ENCODE peak calls at places on chromosomes 7 and 10, in five cellular contexts. L, J, U, C and A are unnamed samples. For H3K4me1, the result is how much of the 10 kb centered on the place peaks cover.

GRCh38 chr10:99344715-99345114 is 15.6 kb downstream of the CNNM1 start:
- DNase-seq in C (no peak), L (no peak), U (no peak), J (no peak), A (no peak)

GRCh38 chr10:99341860-99342517 is 12.8 kb downstream of the CNNM1 start:
- DNase-seq in C (no peak), L (no peak), J (no peak), U (no peak), A (no peak)

GRCh38 chr10:16105082-16105481 is 244.8 kb upstream of the MINDY3 start:
- DNase-seq in U (no peak), C (no peak), J (no peak), L (no peak), A (no peak)

GRCh38 chr10:30915141-30915540 is 116.5 kb downstream of the ZNF438 start:
- DNase-seq in L (no peak), J (no peak), C (no peak), U (no peak), A (no peak)

GRCh38 chr10:44043646-44044368 is 341.1 kb downstream of the CXCL12 start:
- DNase-seq in U (no peak), J (no peak), L (no peak), C (no peak), A (no peak)

GRCh38 chr7:140902305-140902953 is 22.3 kb downstream of the BRAF start:
- DNase-seq in U (no peak), J (no peak), C (no peak), L (no peak), A (no peak)

GRCh38 chr7:158016171-158017087 is 571.2 kb downstream of the PTPRN2 start:
- DNase-seq in U (peak), J (no peak), L (no peak), C (peak), A (no peak)

GRCh38 chr7:125644113-125644512 is 714.5 kb upstream of the POT1 start:
- DNase-seq in L (no peak), C (no peak), J (no peak), U (no peak), A (no peak)

GRCh38 chr7:1169409-1170368 is 9.7 kb upstream of the ZFAND2A start:
- DNase-seq in J (no peak), U (peak), C (peak), L (peak), A (peak)

GRCh38 chr7:19268737-19269136 is 123.5 kb upstream of the FERD3L start:
- DNase-seq in U (no peak), C (no peak), L (no peak), J (no peak), A (no peak)

GRCh38 chr7:2720024-2720423 is 32.0 kb downstream of the AMZ1 start:
- DNase-seq in C (no peak), L (no peak), J (no peak), U (no peak), A (no peak)

GRCh38 chr10:408223-408622 is 273.0 kb downstream of the ZMYND11 start:
- DNase-seq in U (peak), L (no peak), J (no peak), C (no peak), A (no peak)

GRCh38 chr7:45598697-45599520 is 24.7 kb downstream of the ADCY1 start:
- DNase-seq in C (no peak), L (no peak), J (no peak), U (no peak), A (no peak)

GRCh38 chr10:72075184-72076115 is 12.9 kb downstream of the SPOCK2 start:
- DNase-seq in L (no peak), U (no peak), C (no peak), J (no peak), A (no peak)
- H3K27ac ChIP-seq in L (no peak), U (no peak), C (no peak), J (peak), A (no peak)

GRCh38 chr10:102434251-102434913 is 2.0 kb upstream of the CUEDC2 start:
- DNase-seq in J (no peak), C (no peak), L (no peak), U (peak), A (no peak)

GRCh38 chr10:102431452-102432124 is 786 bp downstream of the CUEDC2 start:
- DNase-seq in C (no peak), L (no peak), J (no peak), U (peak), A (no peak)

GRCh38 chr10:102432162-102432950 is at the start of gene CUEDC2:
- DNase-seq in J (peak), L (peak), C (peak), U (peak), A (peak)

GRCh38 chr10:102435098-102435497 is 2.7 kb upstream of the CUEDC2 start:
- DNase-seq in L (no peak), J (no peak), U (peak), C (no peak), A (no peak)

GRCh38 chr10:102433619-102434046 is 1.3 kb upstream of the CUEDC2 start:
- DNase-seq in C (no peak), U (peak), J (no peak), L (no peak), A (no peak)
- H3K4me1 ChIP-seq in C (under half), U (under half), J (under half), L (under half), A (half or more)

GRCh38 chr7:134552105-134552504 is 3.2 kb downstream of the AKR1B15 start:
- DNase-seq in J (no peak), C (peak), U (peak), L (no peak), A (no peak)

GRCh38 chr7:134554417-134554966 is 5.6 kb downstream of the AKR1B15 start:
- DNase-seq in U (no peak), C (no peak), J (no peak), L (no peak), A (no peak)

GRCh38 chr7:134557391-134557790 is 8.5 kb downstream of the AKR1B15 start:
- DNase-seq in C (no peak), J (no peak), U (no peak), L (no peak), A (no peak)

GRCh38 chr7:134558370-134558769 is 9.5 kb downstream of the AKR1B15 start:
- DNase-seq in J (no peak), U (no peak), L (no peak), C (no peak), A (no peak)

GRCh38 chr7:134553976-134554375 is 5.1 kb downstream of the AKR1B15 start:
- DNase-seq in J (no peak), U (peak), L (no peak), C (peak), A (no peak)
- TF ChIP-seq CTCF in J (peak), U (peak), L (peak), C (no peak), A (peak)

GRCh38 chr10:69384320-69384719 is 32.4 kb downstream of the TACR2 start:
- DNase-seq in U (no peak), L (no peak), J (no peak), C (no peak), A (no peak)
- H3K27ac ChIP-seq in U (no peak), L (no peak), J (no peak), C (no peak), A (no peak)

GRCh38 chr10:79140906-79141305 is 72.1 kb downstream of the ZMIZ1 start:
- DNase-seq in J (no peak), C (no peak), U (no peak), L (no peak), A (no peak)

GRCh38 chr10:79142522-79143309 is 74.0 kb downstream of the ZMIZ1 start:
- DNase-seq in U (no peak), J (no peak), C (no peak), L (no peak), A (no peak)

GRCh38 chr10:79140083-79140793 is 71.5 kb downstream of the ZMIZ1 start:
- DNase-seq in C (no peak), U (no peak), J (no peak), L (no peak), A (no peak)

GRCh38 chr10:79143879-79144278 is 75.1 kb downstream of the ZMIZ1 start:
- DNase-seq in L (no peak), U (no peak), C (no peak), J (no peak), A (no peak)

GRCh38 chr10:79142064-79142491 is 73.3 kb downstream of the ZMIZ1 start:
- DNase-seq in J (no peak), L (no peak), U (no peak), C (peak), A (no peak)
- H3K4me1 ChIP-seq in J (under half), L (half or more), U (under half), C (half or more), A (half or more)

GRCh38 chr7:41045556-41046123 is 657.2 kb downstream of the INHBA start:
- DNase-seq in U (peak), C (no peak), L (no peak), J (peak), A (no peak)
- TF ChIP-seq CTCF in U (peak), C (no peak), L (peak), J (peak), A (peak)

GRCh38 chr10:14880201-14880600 is 1.5 kb downstream of the SUV39H2 start:
- DNase-seq in C (peak), L (no peak), J (no peak), U (peak), A (no peak)

GRCh38 chr10:14876764-14877163 is 1.9 kb upstream of the SUV39H2 start:
- DNase-seq in U (no peak), L (no peak), C (no peak), J (no peak), A (no peak)

GRCh38 chr10:14879055-14879800 is 562 bp downstream of the SUV39H2 start:
- DNase-seq in J (no peak), L (no peak), U (peak), C (no peak), A (peak)

GRCh38 chr10:14879801-14880193 is 1.1 kb downstream of the SUV39H2 start:
- DNase-seq in J (no peak), L (no peak), U (no peak), C (no peak), A (no peak)

DNA sequence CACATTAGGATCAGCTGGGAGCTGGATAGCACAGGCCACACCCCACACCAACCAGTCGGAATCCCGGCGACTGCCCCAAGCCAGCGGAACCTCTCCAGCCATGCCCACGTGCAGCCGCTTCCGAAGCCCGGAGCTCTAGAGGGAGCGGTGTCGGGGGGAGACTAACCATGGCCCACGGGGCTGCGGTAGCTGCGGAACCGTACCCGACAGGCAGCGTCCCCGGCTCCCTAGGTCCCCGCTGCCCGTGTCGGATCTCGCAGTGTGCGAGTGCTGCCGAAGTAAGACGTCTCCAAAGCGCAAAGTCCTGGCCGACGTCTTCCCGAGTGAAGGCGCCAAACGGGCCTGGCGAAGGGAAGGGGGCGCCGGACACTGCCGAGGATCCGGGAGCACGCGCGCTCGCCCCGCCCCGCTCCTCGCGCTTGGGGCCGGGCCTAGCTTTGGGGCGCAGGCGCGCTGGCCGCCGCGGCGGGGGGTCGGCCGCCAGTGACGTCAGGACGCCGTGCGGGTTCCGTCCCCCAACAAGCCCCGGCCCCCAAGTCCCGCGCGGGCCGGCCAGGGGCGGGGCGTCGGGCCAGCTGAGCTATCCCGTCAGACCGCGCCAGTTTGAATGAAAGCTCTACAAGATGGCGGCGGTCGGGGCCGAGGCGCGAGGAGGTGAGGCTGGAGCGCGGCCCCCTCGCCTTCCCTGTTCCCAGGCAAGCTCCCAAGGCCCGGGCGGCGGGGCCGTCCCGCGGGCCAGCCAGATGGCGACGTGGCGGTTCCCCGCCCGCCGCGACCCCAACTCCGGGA is at the start of gene SUV39H2:
- DNase-seq in U (peak), J (peak), L (peak), C (peak), A (peak)
- H3K27ac ChIP-seq in U (peak), J (peak), L (peak), C (peak), A (peak)

DNA sequence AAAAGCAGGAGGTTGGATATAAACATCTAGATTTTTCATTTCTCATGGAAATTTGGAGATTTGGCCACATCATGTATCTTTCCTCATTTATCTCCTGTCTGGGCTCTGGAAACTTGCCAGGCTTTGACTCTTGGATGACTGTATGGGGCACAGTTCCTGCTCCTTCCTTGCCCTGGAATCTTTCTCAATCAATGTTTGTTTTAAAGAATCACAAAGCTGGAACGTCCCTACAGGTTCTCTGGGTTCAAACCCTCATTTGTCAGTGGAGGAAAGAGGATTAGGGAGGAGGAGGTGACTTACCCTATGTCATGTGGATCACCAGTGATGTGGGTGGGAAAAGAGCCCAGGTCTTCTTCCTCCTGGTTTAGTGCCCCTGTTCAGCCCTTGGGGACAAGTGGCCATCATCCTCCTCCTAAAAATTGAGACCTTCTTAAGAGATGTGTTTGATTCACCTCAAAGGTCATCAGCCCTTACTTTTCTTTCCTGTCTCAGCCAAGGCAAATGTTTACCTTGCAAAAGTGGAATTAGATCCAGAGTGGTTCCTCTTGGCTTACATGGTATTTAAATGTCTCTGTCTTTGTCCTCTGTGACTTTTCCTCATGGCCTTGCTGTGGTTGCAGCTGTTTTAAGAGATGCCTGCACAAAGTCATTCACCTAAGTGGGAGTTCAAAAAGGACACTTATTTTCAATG is 38.8 kb upstream of the PDZD8 start:
- DNase-seq in J (peak), U (no peak), C (no peak), L (no peak), A (no peak)
- H3K4me1 ChIP-seq in J (under half), U (under half), C (under half), L (under half), A (under half)

DNA sequence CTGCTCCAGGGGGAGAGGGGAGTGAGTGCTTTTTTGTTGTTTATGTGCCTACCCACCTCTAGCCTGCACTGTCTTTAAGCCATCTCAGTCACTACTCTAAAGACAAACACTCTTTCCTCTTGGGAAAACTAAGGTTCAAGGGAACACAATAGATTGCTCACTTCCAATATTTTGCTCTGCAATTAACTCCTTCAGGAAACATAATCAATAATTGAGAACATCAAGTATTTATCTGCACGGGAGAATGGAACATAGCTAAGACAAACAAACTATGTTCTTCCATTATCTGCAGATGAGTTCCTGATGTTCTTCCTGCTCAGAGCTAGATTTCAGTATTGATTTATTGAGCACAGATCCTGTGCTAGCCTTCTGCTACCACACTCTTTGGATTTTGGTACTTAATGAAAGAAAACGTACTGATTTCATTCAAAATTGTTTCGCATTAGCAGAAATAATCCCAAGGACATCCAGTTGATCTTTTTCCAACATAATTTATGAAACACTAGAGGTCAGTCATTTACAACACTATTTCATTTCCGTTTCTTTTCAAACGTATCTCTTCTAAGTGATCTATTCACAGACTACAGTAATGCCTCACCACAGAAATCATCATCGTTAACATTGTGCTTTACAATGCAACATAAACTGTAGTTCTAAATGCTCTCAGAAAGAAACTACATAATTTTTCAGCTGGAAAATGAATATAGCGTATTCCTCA is 8.3 kb downstream of the NEBL start:
- DNase-seq in J (no peak), U (no peak), C (no peak), L (no peak), A (no peak)
- TF ChIP-seq CTCF in J (no peak), U (peak), C (no peak), L (peak), A (no peak)

GRCh38 chr7:20826243-20826642 is 39.6 kb upstream of the SP8 start:
- DNase-seq in U (no peak), C (no peak), J (no peak), L (no peak), A (no peak)

GRCh38 chr7:20831451-20831850 is 44.8 kb upstream of the SP8 start:
- DNase-seq in C (no peak), L (no peak), U (no peak), J (no peak), A (no peak)

GRCh38 chr7:20831976-20832375 is 45.3 kb upstream of the SP8 start:
- DNase-seq in L (no peak), U (no peak), J (no peak), C (no peak), A (no peak)

GRCh38 chr7:20827172-20827571 is 40.5 kb upstream of the SP8 start:
- DNase-seq in J (no peak), C (no peak), U (no peak), L (no peak), A (no peak)

DNA sequence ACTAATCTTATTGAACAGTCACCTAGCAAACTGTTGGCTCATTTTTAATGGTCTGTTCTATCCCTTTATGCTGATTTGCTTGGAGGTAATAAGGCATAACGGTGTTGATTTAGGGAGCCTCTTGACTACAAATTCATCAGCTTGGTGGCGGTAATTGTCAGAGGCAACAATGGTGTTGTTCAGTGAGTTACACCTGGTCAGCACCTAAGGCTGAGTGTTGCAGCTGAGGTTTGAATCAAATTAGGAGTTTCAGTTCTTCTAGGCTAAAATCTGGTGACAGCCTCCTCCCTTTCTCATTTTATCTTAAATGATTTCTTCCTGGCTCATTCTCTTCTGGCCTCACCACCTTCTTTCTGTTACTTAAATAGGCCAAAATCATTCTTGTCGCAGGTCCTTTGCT is 42.3 kb upstream of the SP8 start:
- DNase-seq in U (no peak), J (no peak), C (no peak), L (no peak), A (no peak)
- H3K27ac ChIP-seq in U (no peak), J (no peak), C (no peak), L (no peak), A (no peak)